ENCODE peak calls at places on chromosome 14, in seven cellular contexts. Q is NB4; O is memory B cell; J is activated CD4-positive, alpha-beta T cell treated with anti-CD3 and anti-CD28 coated beads, Interleukin-2, amount 50 U/mL, for 24 hours; G is substantia nigra; I is HEK293T; U is MM.1S. D is an unnamed sample.

GRCh38 chr14:99757331-99758070 is 35.7 kb upstream of the EML1 start:
- DNase-seq in Q (no peak), O (no peak), J (no peak), G (no peak), I (no peak), U (no peak), D (no peak)

GRCh38 chr14:61586539-61587396 is 108.5 kb upstream of the HIF1A start:
- DNase-seq in Q (no peak), O (no peak), J (no peak), G (no peak), I (no peak), U (no peak), D (no peak)

GRCh38 chr14:36656769-36657408 is 4.8 kb upstream of the PAX9 start:
- DNase-seq in Q (peak; percentile 32), O (no peak), J (no peak), G (no peak), I (no peak), U (no peak), D (no peak)

GRCh38 chr14:74959596-74960180 is 4.3 kb upstream of the PGF start:
- DNase-seq in Q (no peak), O (no peak), J (no peak), G (no peak), I (no peak), U (no peak), D (no peak)

GRCh38 chr14:35386673-35387125 is 17.9 kb downstream of the NFKBIA start:
- DNase-seq in Q (no peak), O (no peak), J (no peak), G (no peak), I (no peak), U (no peak), D (peak; percentile 99)

GRCh38 chr14:52055215-52055614 is 13.6 kb downstream of the NID2 start:
- DNase-seq in Q (no peak), O (no peak), J (no peak), G (no peak), I (no peak), U (no peak), D (no peak)

GRCh38 chr14:101335061-101335661 is 226.1 kb upstream of the DIO3 start:
- DNase-seq in Q (no peak), O (no peak), J (no peak), G (no peak), I (no peak), U (no peak), D (no peak)

GRCh38 chr14:99430491-99430890 is 50.2 kb downstream of the SETD3 start:
- DNase-seq in Q (peak; percentile 6), O (peak; percentile 22), J (no peak), G (no peak), I (peak; percentile 52), U (no peak), D (no peak)

GRCh38 chr14:101564819-101565698 is 3.8 kb downstream of the DIO3 start:
- DNase-seq in Q (no peak), O (no peak), J (no peak), G (no peak), I (peak; percentile 37), U (no peak), D (no peak)

GRCh38 chr14:49960453-49960852 is 67.6 kb downstream of the ARF6 start:
- DNase-seq in Q (peak; percentile 46), O (no peak), J (no peak), G (no peak), I (no peak), U (no peak), D (no peak)

GRCh38 chr14:93994919-93995682 is 2.0 kb upstream of the CCDC197 start:
- DNase-seq in Q (no peak), O (no peak), J (no peak), G (no peak), I (no peak), U (no peak), D (no peak)

GRCh38 chr14:64717870-64718269 is 13.6 kb downstream of the PLEKHG3 start:
- DNase-seq in Q (no peak), O (no peak), J (no peak), G (no peak), I (no peak), U (no peak), D (no peak)

GRCh38 chr14:102076793-102077759 is 9.8 kb downstream of the HSP90AA1 start:
- DNase-seq in Q (peak; percentile 32), O (no peak), J (no peak), G (no peak), I (no peak), U (no peak), D (no peak)

GRCh38 chr14:74459289-74459946 is 33.4 kb upstream of the SYNDIG1L start:
- DNase-seq in Q (peak; percentile 48), O (no peak), J (peak; percentile 4), G (no peak), I (peak; percentile 69), U (no peak), D (peak; percentile 26)

GRCh38 chr14:52111583-52111982 is 42.7 kb upstream of the NID2 start:
- DNase-seq in Q (no peak), O (no peak), J (no peak), G (no peak), I (no peak), U (no peak), D (no peak)

GRCh38 chr14:89165810-89166209 is 251.2 kb downstream of the FOXN3 start:
- DNase-seq in Q (no peak), O (no peak), J (no peak), G (no peak), I (no peak), U (no peak), D (no peak)

GRCh38 chr14:67787673-67788072 is 28.7 kb downstream of the ZFYVE26 start:
- DNase-seq in Q (no peak), O (no peak), J (no peak), G (no peak), I (no peak), U (no peak), D (no peak)

GRCh38 chr14:59314953-59315599 is 126.6 kb downstream of the DAAM1 start:
- DNase-seq in Q (no peak), O (no peak), J (no peak), G (no peak), I (no peak), U (no peak), D (no peak)

GRCh38 chr14:58414845-58415244 is 12.5 kb downstream of the TIMM9 start:
- DNase-seq in Q (no peak), O (no peak), J (no peak), G (no peak), I (peak; percentile 21), U (no peak), D (no peak)

GRCh38 chr14:80300351-80300750 is 89.0 kb upstream of the DIO2 start:
- DNase-seq in Q (no peak), O (no peak), J (no peak), G (no peak), I (no peak), U (no peak), D (no peak)

GRCh38 chr14:54175298-54175942 is 218.8 kb upstream of the BMP4 start:
- DNase-seq in Q (peak; percentile 61), O (peak; percentile 55), J (no peak), G (peak; percentile 54), I (peak; percentile 60), U (peak; percentile 42), D (peak; percentile 69)

GRCh38 chr14:76926521-76927251 is 100.5 kb downstream of the LRRC74A start:
- DNase-seq in Q (peak; percentile 55), O (peak; percentile 42), J (no peak), G (no peak), I (no peak), U (peak; percentile 39), D (peak; percentile 79)

GRCh38 chr14:93185333-93185688 is 194 bp downstream of the LYSET start:
- DNase-seq in Q (no peak), O (no peak), J (no peak), G (no peak), I (no peak), U (peak; percentile 12), D (no peak)

GRCh38 chr14:35122696-35123387 is 490 bp downstream of the PRORP start:
- DNase-seq in Q (no peak), O (no peak), J (no peak), G (no peak), I (no peak), U (peak; percentile 11), D (no peak)

GRCh38 chr14:105840266-105841021 is 314.1 kb downstream of the TMEM121 start:
- DNase-seq in Q (no peak), O (no peak), J (no peak), G (no peak), I (no peak), U (no peak), D (no peak)

GRCh38 chr14:53608369-53608768 is 348.3 kb downstream of the BMP4 start:
- DNase-seq in Q (no peak), O (no peak), J (no peak), G (no peak), I (no peak), U (peak; percentile 66), D (no peak)

GRCh38 chr14:104690266-104690711 is 871 bp downstream of the INF2 start:
- DNase-seq in Q (no peak), O (no peak), J (no peak), G (no peak), I (no peak), U (no peak), D (no peak)

GRCh38 chr14:84857129-84857528 is 672.8 kb upstream of the FLRT2 start:
- DNase-seq in Q (no peak), O (no peak), J (no peak), G (no peak), I (no peak), U (no peak), D (no peak)

GRCh38 chr14:64947710-64948611 is 5.4 kb upstream of the GPX2 start:
- DNase-seq in Q (no peak), O (no peak), J (no peak), G (no peak), I (no peak), U (no peak), D (no peak)

GRCh38 chr14:33435911-33436310 is 497.2 kb downstream of the NPAS3 start:
- DNase-seq in Q (no peak), O (no peak), J (no peak), G (no peak), I (no peak), U (no peak), D (no peak)

GRCh38 chr14:92520701-92521415 is 7.3 kb downstream of the RIN3 start:
- DNase-seq in Q (no peak), O (no peak), J (no peak), G (no peak), I (no peak), U (no peak), D (no peak)

D was measured in SK-N-DZ.